ENCODE peak calls at places on chromosomes 16 and 17, in six cellular contexts. H is HCT116, O is endothelial cell of umbilical vein, M is H1, I is HepG2, D is K562. B is an unnamed sample.

GRCh38 chr16:3004781-3005284 is 7.9 kb upstream of the CLDN9 start:
- DNase-seq in H (no peak), M (no peak), I (peak; percentile 65), D (peak; percentile 64), O (no peak), B (no peak)

GRCh38 chr16:51461255-51461654 is 310.2 kb upstream of the SALL1 start:
- DNase-seq in D (no peak), M (no peak), H (no peak), I (no peak), O (no peak), B (no peak)

GRCh38 chr17:67520282-67520906 is 143.3 kb downstream of the PITPNC1 start:
- DNase-seq in H (no peak), O (no peak), I (no peak), M (no peak), D (no peak), B (no peak)

GRCh38 chr17:43856141-43856540 is 9.2 kb downstream of the CD300LG start:
- DNase-seq in D (no peak), I (no peak), M (no peak), H (no peak), O (no peak), B (no peak)

GRCh38 chr16:88995194-88995593 is 18.2 kb upstream of the CBFA2T3 start:
- DNase-seq in M (no peak), I (no peak), D (peak; percentile 17), O (no peak), H (no peak), B (no peak)

GRCh38 chr16:84520778-84521770 is 16.6 kb upstream of the MEAK7 start:
- DNase-seq in O (no peak), I (no peak), D (no peak), M (no peak), H (no peak), B (no peak)

GRCh38 chr17:9363440-9364350 is 211.9 kb downstream of the STX8 start:
- DNase-seq in M (no peak), O (no peak), H (peak; percentile 7), D (no peak), I (no peak), B (no peak)

GRCh38 chr16:84555418-84556196 is 51.1 kb upstream of the MEAK7 start:
- DNase-seq in H (no peak), O (no peak), I (no peak), D (no peak), M (peak; percentile 57), B (no peak)

GRCh38 chr17:50056217-50056960 is 479 bp downstream of the ITGA3 start:
- DNase-seq in D (peak; percentile 51), I (peak; percentile 45), O (peak; percentile 68), H (no peak), M (peak; percentile 87), B (no peak)

GRCh38 chr17:81371910-81372760 is 23.1 kb upstream of the BAHCC1 start:
- DNase-seq in O (peak; percentile 31), D (peak; percentile 59), H (peak; percentile 35), I (no peak), M (no peak), B (no peak)

GRCh38 chr16:67015317-67015731 is 13.6 kb upstream of the CBFB start:
- DNase-seq in I (no peak), M (no peak), H (peak; percentile 32), O (no peak), D (no peak), B (no peak)

DNA sequence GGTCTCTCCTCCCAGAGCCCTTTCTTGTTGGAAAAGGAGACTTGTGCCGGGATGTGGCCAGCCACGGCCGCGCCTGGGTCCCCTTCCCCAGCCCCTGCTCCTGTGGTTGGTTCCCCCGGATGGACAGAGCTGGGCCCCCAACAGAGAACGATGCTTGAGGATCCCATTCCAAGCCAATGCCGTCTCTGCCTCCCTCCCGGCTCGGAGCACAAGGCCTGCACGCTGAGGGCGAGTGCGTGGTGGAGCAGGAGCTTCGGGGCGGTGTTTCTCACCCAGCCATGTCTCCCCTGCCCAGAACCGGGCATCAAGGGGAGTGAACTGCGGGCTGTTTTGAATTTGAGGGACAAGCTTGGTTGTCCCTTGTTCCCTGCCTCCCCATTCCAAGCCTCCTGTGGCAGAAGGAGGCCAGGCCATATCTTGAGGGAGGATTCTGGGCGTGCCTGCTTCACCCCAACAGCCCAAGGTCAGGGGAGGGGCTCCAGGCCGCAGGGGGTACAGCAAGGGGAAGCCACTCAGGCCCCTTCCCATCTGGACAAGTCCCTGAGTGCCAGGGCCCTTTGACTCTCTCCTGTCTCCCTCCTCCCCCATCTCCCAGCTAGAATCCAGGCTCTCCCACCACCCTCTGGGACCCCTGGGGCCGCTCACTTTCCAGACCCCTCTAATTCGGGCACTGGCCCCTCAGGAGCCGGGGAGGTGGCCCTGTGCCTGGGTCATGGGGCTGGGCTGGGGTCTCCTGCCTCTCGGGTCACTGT is 43.6 kb downstream of the SOCS3 start:
- DNase-seq in D (no peak), M (peak; percentile 72), H (no peak), O (no peak), I (no peak), B (no peak)
- H3K4me3 ChIP-seq in D (no peak overlapping the region), M (peak overlapping the region; percentile 4), H (peak overlapping the region; percentile 60), O (no peak overlapping the region), I (no peak overlapping the region), B (peak overlapping the region; percentile 66)

GRCh38 chr16:79897444-79898146 is 297.1 kb upstream of the MAF start:
- DNase-seq in I (peak; percentile 94), O (no peak), H (no peak), M (no peak), D (peak; percentile 44), B (no peak)
- TF ChIP-seq POLR2AphosphoS5 in I (no peak), O (no peak), H (no peak), M (no peak), D (peak; percentile 24), B (no peak)

GRCh38 chr16:69165584-69165983 is 21.4 kb upstream of the SNTB2 start:
- DNase-seq in H (no peak), I (no peak), D (no peak), M (no peak), O (no peak), B (no peak)
- H3K9ac ChIP-seq in H (no peak overlapping the region), I (no peak overlapping the region), D (no peak overlapping the region), M (no peak overlapping the region), O (no peak overlapping the region), B (no peak overlapping the region)

DNA sequence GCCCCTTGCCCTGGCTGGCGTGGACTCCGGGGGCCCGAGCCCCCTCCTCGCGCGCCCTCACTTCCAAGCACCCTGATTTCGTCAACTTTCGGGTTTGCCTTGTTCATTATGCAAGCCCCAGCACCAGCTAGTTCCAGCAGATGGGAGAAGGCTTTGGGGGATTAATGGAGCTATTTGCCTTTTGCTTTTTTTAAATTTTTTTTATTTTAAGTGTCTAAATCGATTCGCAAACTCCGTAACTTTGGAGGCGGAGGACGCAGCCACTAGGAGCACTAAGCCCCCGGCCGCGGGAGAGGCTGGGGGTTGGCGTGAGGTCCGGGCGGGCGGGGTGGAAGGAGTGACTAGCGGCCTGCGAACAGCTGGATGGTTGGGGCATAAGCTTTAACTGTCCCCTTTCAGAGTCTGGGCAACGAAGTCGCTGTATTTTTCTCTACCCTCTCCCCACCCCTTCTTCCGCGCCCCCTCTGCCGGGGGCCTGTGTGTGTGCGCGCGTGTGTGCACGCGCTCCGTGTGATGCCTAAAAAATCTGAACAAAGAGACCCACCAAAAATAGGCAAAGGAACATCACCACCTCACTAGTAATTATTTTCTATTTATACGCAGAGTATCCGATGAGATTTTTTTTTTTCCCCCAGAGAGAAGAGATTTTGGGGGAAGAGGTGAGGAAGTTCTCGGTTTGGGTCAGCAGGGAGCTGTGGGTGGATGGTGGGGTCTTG is 2.1 kb downstream of the SHISA9 start:
- DNase-seq in D (no peak), M (no peak), I (no peak), H (no peak), O (no peak), B (no peak)
- H3K4me3 ChIP-seq in D (no peak overlapping the region), M (peak overlapping the region; percentile 94), I (no peak overlapping the region), H (no peak overlapping the region), O (no peak overlapping the region), B (peak overlapping the region; percentile 89)

GRCh38 chr17:57984226-57984890 is 3.7 kb downstream of the VEZF1 start:
- DNase-seq in H (no peak), D (no peak), O (no peak), I (no peak), M (no peak), B (no peak)

GRCh38 chr17:57987582-57988300 is at the start of gene VEZF1:
- DNase-seq in M (no peak), D (peak; percentile 88), I (peak; percentile 68), H (peak; percentile 48), O (peak; percentile 49), B (no peak)

GRCh38 chr17:57984936-57985674 is 2.9 kb downstream of the VEZF1 start:
- DNase-seq in O (no peak), D (no peak), H (no peak), M (no peak), I (no peak), B (no peak)

GRCh38 chr17:57986841-57987581 is 1.0 kb downstream of the VEZF1 start:
- DNase-seq in I (peak; percentile 89), O (peak; percentile 88), M (no peak), H (no peak), D (peak; percentile 39), B (no peak)

GRCh38 chr17:57985675-57985974 is 2.4 kb downstream of the VEZF1 start:
- DNase-seq in M (no peak), I (no peak), O (peak; percentile 50), D (no peak), H (no peak), B (no peak)
- TF ChIP-seq POLR2AphosphoS5 in M (no peak), I (no peak), O (no peak), D (no peak), H (peak; percentile 38), B (no peak)

GRCh38 chr17:40103082-40103741 is 2.8 kb upstream of the NR1D1 start:
- DNase-seq in D (no peak), O (no peak), I (no peak), H (no peak), M (peak; percentile 66), B (no peak)
- H3K9ac ChIP-seq in D (peak overlapping the region; percentile 85), O (no peak overlapping the region), I (peak overlapping the region; percentile 42), H (peak overlapping the region; percentile 36), M (no peak overlapping the region), B (no peak overlapping the region)

DNA sequence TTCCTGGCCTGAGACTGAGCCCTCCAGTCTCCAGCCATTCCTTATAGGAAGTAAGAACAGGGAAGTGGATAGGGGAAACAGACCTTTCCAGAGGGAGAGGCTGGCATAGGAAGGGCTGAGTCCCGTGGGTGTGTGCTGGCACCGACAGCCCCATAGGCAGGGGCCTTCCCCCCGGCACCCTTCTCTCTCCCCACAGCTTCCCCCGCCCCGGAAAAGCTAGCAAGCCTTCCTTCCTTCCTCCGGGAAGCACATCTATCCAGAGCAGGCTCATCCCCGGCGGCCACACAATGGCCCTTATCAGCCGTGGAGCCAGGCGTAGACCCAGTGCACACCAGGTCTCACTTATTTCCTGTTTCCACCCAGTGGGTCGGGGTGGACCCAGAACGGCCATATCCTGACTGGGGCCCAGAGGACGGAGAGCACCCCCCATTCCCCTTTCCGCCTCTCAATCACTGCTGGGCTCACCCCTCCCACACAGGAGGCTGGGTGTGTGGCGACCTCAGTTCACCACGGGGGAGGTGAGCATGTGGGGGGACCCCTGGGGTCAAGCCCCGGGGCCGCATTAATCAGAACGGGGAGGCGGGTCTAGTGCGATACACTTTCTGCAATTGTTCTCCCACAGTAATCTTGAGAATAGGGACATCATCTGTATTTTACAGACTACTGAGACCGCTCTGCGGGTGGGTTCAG is 950 bp upstream of the MYO1C start:
- DNase-seq in H (no peak), I (no peak), D (no peak), O (peak; percentile 43), M (no peak), B (no peak)
- H3K4me3 ChIP-seq in H (no peak overlapping the region), I (no peak overlapping the region), D (no peak overlapping the region), O (peak overlapping the region; percentile 61), M (no peak overlapping the region), B (peak overlapping the region; percentile 37)